ENCODE peak calls at places on chromosomes 1 and 21, in five cellular contexts. One of them, this sample, is unnamed.

GRCh38 chr1:59892836-59893811 is 33.4 kb downstream of the CYP2J2 start:
- DNase-seq in suprapubic skin: no peak
- DNase-seq in small intestine: peak; percentile 81
- DNase-seq in PC-3: peak; percentile 22
- DNase-seq in brain microvascular endothelial cell: no peak
- DNase-seq in this sample: peak; percentile 51

GRCh38 chr1:30412241-30413110 is 310.9 kb downstream of the MATN1 start:
- DNase-seq in suprapubic skin: peak; percentile 44
- DNase-seq in small intestine: no peak
- DNase-seq in PC-3: no peak
- DNase-seq in brain microvascular endothelial cell: peak; percentile 14
- DNase-seq in this sample: peak; percentile 39

GRCh38 chr1:12666141-12666735 is 22.4 kb downstream of the AADACL4 start:
- DNase-seq in suprapubic skin: no peak
- DNase-seq in small intestine: no peak
- DNase-seq in PC-3: no peak
- DNase-seq in brain microvascular endothelial cell: peak; percentile 55
- DNase-seq in this sample: no peak

GRCh38 chr1:114345930-114346479 is 165.0 kb downstream of the TRIM33 start:
- DNase-seq in suprapubic skin: no peak
- DNase-seq in small intestine: no peak
- DNase-seq in PC-3: no peak
- DNase-seq in brain microvascular endothelial cell: no peak
- DNase-seq in this sample: no peak

GRCh38 chr1:33256335-33256700 is at the start of gene ZNF362:
- DNase-seq in suprapubic skin: no peak
- DNase-seq in small intestine: peak; percentile 52
- DNase-seq in PC-3: peak; percentile 59
- DNase-seq in brain microvascular endothelial cell: peak; percentile 49
- DNase-seq in this sample: no peak

GRCh38 chr1:15684042-15684461 is at the start of gene PLEKHM2:
- DNase-seq in suprapubic skin: no peak
- DNase-seq in small intestine: peak; percentile 42
- DNase-seq in PC-3: peak; percentile 49
- DNase-seq in brain microvascular endothelial cell: no peak
- DNase-seq in this sample: no peak

GRCh38 chr1:217009376-217009775 is 286.1 kb upstream of the ESRRG start:
- DNase-seq in suprapubic skin: no peak
- DNase-seq in small intestine: no peak
- DNase-seq in PC-3: peak; percentile 47
- DNase-seq in brain microvascular endothelial cell: no peak
- DNase-seq in this sample: no peak

GRCh38 chr21:44487831-44488230 is 32.5 kb downstream of the LRRC3 start:
- DNase-seq in suprapubic skin: no peak
- DNase-seq in small intestine: no peak
- DNase-seq in PC-3: peak; percentile 65
- DNase-seq in brain microvascular endothelial cell: peak; percentile 36
- DNase-seq in this sample: no peak

GRCh38 chr1:221611930-221612777 is 129.7 kb downstream of the DUSP10 start:
- DNase-seq in suprapubic skin: peak; percentile 82
- DNase-seq in small intestine: no peak
- DNase-seq in PC-3: peak; percentile 99
- DNase-seq in brain microvascular endothelial cell: peak; percentile 65
- DNase-seq in this sample: no peak

GRCh38 chr1:231395051-231395995 is 26.8 kb downstream of the EGLN1 start:
- DNase-seq in suprapubic skin: no peak
- DNase-seq in small intestine: peak; percentile 60
- DNase-seq in PC-3: peak; percentile 88
- DNase-seq in brain microvascular endothelial cell: peak; percentile 94
- DNase-seq in this sample: peak; percentile 64

GRCh38 chr21:23936224-23936623 is 1671.1 kb downstream of the MRPL39 start:
- DNase-seq in suprapubic skin: no peak
- DNase-seq in small intestine: no peak
- DNase-seq in PC-3: peak; percentile 53
- DNase-seq in brain microvascular endothelial cell: no peak
- DNase-seq in this sample: no peak

GRCh38 chr1:89104147-89104546 is 21.8 kb downstream of the GBP2 start:
- DNase-seq in suprapubic skin: no peak
- DNase-seq in small intestine: no peak
- DNase-seq in PC-3: no peak
- DNase-seq in brain microvascular endothelial cell: no peak
- DNase-seq in this sample: no peak

GRCh38 chr1:15856888-15857287 is 9.4 kb downstream of the SPEN start:
- DNase-seq in suprapubic skin: no peak
- DNase-seq in small intestine: no peak
- DNase-seq in PC-3: no peak
- DNase-seq in brain microvascular endothelial cell: no peak
- DNase-seq in this sample: no peak

GRCh38 chr1:101153692-101154091 is 83.1 kb upstream of the S1PR1 start:
- DNase-seq in suprapubic skin: no peak
- DNase-seq in small intestine: no peak
- DNase-seq in PC-3: no peak
- DNase-seq in brain microvascular endothelial cell: no peak
- DNase-seq in this sample: no peak

GRCh38 chr1:147891088-147891487 is 11.5 kb upstream of the GJA8 start:
- DNase-seq in suprapubic skin: no peak
- DNase-seq in small intestine: no peak
- DNase-seq in PC-3: no peak
- DNase-seq in brain microvascular endothelial cell: no peak
- DNase-seq in this sample: no peak

GRCh38 chr1:229993060-229993459 is 74.0 kb upstream of the GALNT2 start:
- DNase-seq in suprapubic skin: no peak
- DNase-seq in small intestine: no peak
- DNase-seq in PC-3: no peak
- DNase-seq in brain microvascular endothelial cell: no peak
- DNase-seq in this sample: no peak

GRCh38 chr1:113405573-113405972 is 15.3 kb downstream of the MAGI3 start:
- DNase-seq in suprapubic skin: no peak
- DNase-seq in small intestine: no peak
- DNase-seq in PC-3: no peak
- DNase-seq in brain microvascular endothelial cell: peak; percentile 5
- DNase-seq in this sample: no peak

GRCh38 chr1:200873116-200873670 is 412 bp downstream of the GPR25 start:
- DNase-seq in suprapubic skin: no peak
- DNase-seq in small intestine: no peak
- DNase-seq in PC-3: no peak
- DNase-seq in brain microvascular endothelial cell: no peak
- DNase-seq in this sample: no peak

GRCh38 chr1:101451888-101452287 is 215.1 kb downstream of the S1PR1 start:
- DNase-seq in suprapubic skin: no peak
- DNase-seq in small intestine: no peak
- DNase-seq in PC-3: no peak
- DNase-seq in brain microvascular endothelial cell: no peak
- DNase-seq in this sample: no peak

GRCh38 chr1:71666609-71667008 is 585.8 kb upstream of the ZRANB2 start:
- DNase-seq in suprapubic skin: no peak
- DNase-seq in small intestine: no peak
- DNase-seq in PC-3: no peak
- DNase-seq in brain microvascular endothelial cell: no peak
- DNase-seq in this sample: no peak

GRCh38 chr1:108071601-108072000 is 106.6 kb upstream of the VAV3 start:
- DNase-seq in suprapubic skin: no peak
- DNase-seq in small intestine: no peak
- DNase-seq in PC-3: no peak
- DNase-seq in brain microvascular endothelial cell: no peak
- DNase-seq in this sample: no peak

GRCh38 chr21:45250914-45251634 is 36.6 kb downstream of the POFUT2 start:
- DNase-seq in suprapubic skin: no peak
- DNase-seq in small intestine: no peak
- DNase-seq in PC-3: no peak
- DNase-seq in brain microvascular endothelial cell: no peak
- DNase-seq in this sample: no peak

GRCh38 chr1:114330451-114330983 is 176.8 kb upstream of the SYT6 start:
- DNase-seq in suprapubic skin: no peak
- DNase-seq in small intestine: peak; percentile 26
- DNase-seq in PC-3: no peak
- DNase-seq in brain microvascular endothelial cell: no peak
- DNase-seq in this sample: no peak

GRCh38 chr21:45818276-45818903 is 163.2 kb upstream of the COL6A1 start:
- DNase-seq in suprapubic skin: no peak
- DNase-seq in small intestine: no peak
- DNase-seq in PC-3: peak; percentile 83
- DNase-seq in brain microvascular endothelial cell: no peak
- DNase-seq in this sample: peak; percentile 68

GRCh38 chr1:168086438-168086837 is 50.3 kb downstream of the GPR161 start:
- DNase-seq in suprapubic skin: no peak
- DNase-seq in small intestine: no peak
- DNase-seq in PC-3: no peak
- DNase-seq in brain microvascular endothelial cell: no peak
- DNase-seq in this sample: no peak

GRCh38 chr1:56666112-56666608 is 21.0 kb downstream of the PRKAA2 start:
- DNase-seq in suprapubic skin: no peak
- DNase-seq in small intestine: no peak
- DNase-seq in PC-3: no peak
- DNase-seq in brain microvascular endothelial cell: no peak
- DNase-seq in this sample: no peak

GRCh38 chr1:211378844-211379243 is 52.2 kb downstream of the TRAF5 start:
- DNase-seq in suprapubic skin: no peak
- DNase-seq in small intestine: no peak
- DNase-seq in PC-3: peak; percentile 63
- DNase-seq in brain microvascular endothelial cell: peak; percentile 67
- DNase-seq in this sample: no peak

GRCh38 chr1:211376807-211377206 is 50.2 kb downstream of the TRAF5 start:
- DNase-seq in suprapubic skin: no peak
- DNase-seq in small intestine: no peak
- DNase-seq in PC-3: no peak
- DNase-seq in brain microvascular endothelial cell: no peak
- DNase-seq in this sample: no peak

GRCh38 chr1:211379446-211379845 is 52.8 kb downstream of the TRAF5 start:
- DNase-seq in suprapubic skin: no peak
- DNase-seq in small intestine: no peak
- DNase-seq in PC-3: no peak
- DNase-seq in brain microvascular endothelial cell: no peak
- DNase-seq in this sample: no peak

GRCh38 chr1:211375949-211376348 is 49.3 kb downstream of the TRAF5 start:
- DNase-seq in suprapubic skin: no peak
- DNase-seq in small intestine: no peak
- DNase-seq in PC-3: no peak
- DNase-seq in brain microvascular endothelial cell: no peak
- DNase-seq in this sample: no peak

DNA sequence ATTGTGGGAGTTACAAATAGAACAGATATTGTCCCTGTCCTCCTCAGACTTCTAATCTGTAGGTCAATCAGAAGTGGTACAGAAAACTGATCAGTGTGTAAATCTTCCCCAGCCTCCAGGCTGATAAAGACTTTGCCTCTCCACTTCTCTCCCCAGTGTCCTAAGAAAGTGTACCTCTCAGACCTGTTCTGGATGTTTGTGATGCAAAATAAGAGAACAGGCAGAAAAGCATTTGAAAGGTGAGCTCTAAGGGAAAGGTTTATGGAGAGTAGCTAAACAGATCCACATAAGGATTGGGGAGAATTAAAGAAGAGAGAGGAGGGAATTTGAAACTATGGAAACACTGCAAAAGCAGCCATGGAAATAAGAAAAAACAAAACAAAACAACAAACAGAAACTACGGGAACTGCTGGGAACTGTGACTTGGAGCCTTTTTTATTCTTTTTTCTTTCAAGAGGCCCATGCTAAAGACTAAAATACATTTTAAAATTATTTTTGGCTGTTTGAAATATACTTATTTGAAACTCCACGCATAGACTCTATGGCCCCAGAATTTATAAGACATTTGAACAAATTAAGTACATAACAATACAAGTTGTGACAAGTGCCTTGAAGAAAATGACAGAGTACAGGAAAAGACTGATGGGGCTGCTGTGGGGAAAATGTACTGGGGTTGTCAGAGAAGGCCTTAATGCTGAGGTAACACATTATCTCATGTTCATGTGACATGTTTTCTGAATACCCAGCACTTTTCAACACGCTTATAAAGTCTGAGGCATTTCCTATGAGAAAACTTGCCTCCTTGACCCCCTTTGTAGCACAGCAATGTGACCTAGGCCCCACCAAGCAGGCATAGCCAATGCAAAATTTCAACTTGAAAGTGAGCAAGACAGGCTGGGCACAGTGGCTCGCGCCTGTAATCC is 51.2 kb downstream of the TRAF5 start:
- DNase-seq in suprapubic skin: no peak
- DNase-seq in small intestine: no peak
- DNase-seq in PC-3: no peak
- DNase-seq in brain microvascular endothelial cell: no peak
- DNase-seq in this sample: no peak
- H3K27ac ChIP-seq in suprapubic skin: peak overlapping the region; percentile 60
- H3K27ac ChIP-seq in small intestine: peak overlapping the region; percentile 44
- H3K27ac ChIP-seq in PC-3: no peak overlapping the region
- H3K27ac ChIP-seq in brain microvascular endothelial cell: no peak overlapping the region
- H3K27ac ChIP-seq in this sample: no peak overlapping the region

GRCh38 chr21:29716753-29717152 is 223.0 kb downstream of the GRIK1 start:
- DNase-seq in suprapubic skin: no peak
- DNase-seq in small intestine: no peak
- DNase-seq in PC-3: no peak
- DNase-seq in brain microvascular endothelial cell: no peak
- DNase-seq in this sample: no peak

GRCh38 chr21:29715089-29715488 is 224.7 kb downstream of the GRIK1 start:
- DNase-seq in suprapubic skin: no peak
- DNase-seq in small intestine: no peak
- DNase-seq in PC-3: no peak
- DNase-seq in brain microvascular endothelial cell: no peak
- DNase-seq in this sample: no peak

GRCh38 chr21:29710498-29710897 is 229.3 kb downstream of the GRIK1 start:
- DNase-seq in suprapubic skin: no peak
- DNase-seq in small intestine: no peak
- DNase-seq in PC-3: no peak
- DNase-seq in brain microvascular endothelial cell: no peak
- DNase-seq in this sample: no peak

GRCh38 chr21:29717659-29718058 is 222.1 kb downstream of the GRIK1 start:
- DNase-seq in suprapubic skin: no peak
- DNase-seq in small intestine: peak; percentile 7
- DNase-seq in PC-3: no peak
- DNase-seq in brain microvascular endothelial cell: no peak
- DNase-seq in this sample: no peak

DNA sequence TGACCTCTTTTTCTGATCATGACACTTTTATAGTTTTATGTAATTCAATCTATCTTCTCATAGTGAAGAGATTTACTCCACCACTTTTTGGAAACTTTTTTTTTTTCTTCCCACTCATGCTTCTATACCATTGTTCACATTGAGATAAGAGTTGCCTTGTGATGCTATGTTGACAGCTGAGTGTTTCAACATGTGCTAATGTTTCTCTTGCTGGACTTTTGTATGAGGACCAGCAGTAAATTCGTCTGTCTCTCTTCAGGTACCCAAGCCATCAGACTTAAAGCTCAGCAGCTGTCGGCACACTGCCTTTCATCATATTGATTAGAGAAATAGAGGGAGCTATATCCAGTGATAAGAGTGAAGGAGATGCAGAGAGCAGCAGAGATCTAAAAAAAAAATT is 227.0 kb downstream of the GRIK1 start:
- DNase-seq in suprapubic skin: no peak
- DNase-seq in small intestine: no peak
- DNase-seq in PC-3: no peak
- DNase-seq in brain microvascular endothelial cell: no peak
- DNase-seq in this sample: no peak
- H3K27ac ChIP-seq in suprapubic skin: no peak overlapping the region
- H3K27ac ChIP-seq in small intestine: no peak overlapping the region
- H3K27ac ChIP-seq in PC-3: no peak overlapping the region
- H3K27ac ChIP-seq in brain microvascular endothelial cell: no peak overlapping the region
- H3K27ac ChIP-seq in this sample: no peak overlapping the region

GRCh38 chr1:94553931-94554330 is 12.4 kb upstream of the F3 start:
- DNase-seq in suprapubic skin: no peak
- DNase-seq in small intestine: no peak
- DNase-seq in PC-3: no peak
- DNase-seq in brain microvascular endothelial cell: no peak
- DNase-seq in this sample: no peak
- H3K27ac ChIP-seq in suprapubic skin: no peak overlapping the region
- H3K27ac ChIP-seq in small intestine: peak overlapping the region; percentile 54
- H3K27ac ChIP-seq in PC-3: no peak overlapping the region
- H3K27ac ChIP-seq in brain microvascular endothelial cell: no peak overlapping the region
- H3K27ac ChIP-seq in this sample: peak overlapping the region; percentile 62

GRCh38 chr1:116501041-116501869 is 69.6 kb downstream of the CD58 start:
- DNase-seq in suprapubic skin: no peak
- DNase-seq in small intestine: peak; percentile 86
- DNase-seq in PC-3: no peak
- DNase-seq in brain microvascular endothelial cell: no peak
- DNase-seq in this sample: no peak
- H3K27ac ChIP-seq in suprapubic skin: no peak overlapping the region
- H3K27ac ChIP-seq in small intestine: no peak overlapping the region
- H3K27ac ChIP-seq in PC-3: no peak overlapping the region
- H3K27ac ChIP-seq in brain microvascular endothelial cell: no peak overlapping the region
- H3K27ac ChIP-seq in this sample: no peak overlapping the region

This sample was measured in epithelial cell of prostate.